ENCODE peak calls at places on chromosomes 16 and 17, in seven cellular contexts. O is anterior cingulate cortex; K is HS-5; U is hepatic stellate cell; P is germinal center; G is effector memory CD8-positive, alpha-beta T cell; R is activated T-cell treated with anti-CD3 and anti-CD28 coated beads, Interleukin-2, amount 50 U/mL, for 4 hours. D is an unnamed sample.

GRCh38 chr17:65723356-65723928 is 162.0 kb upstream of the AXIN2 start:
- DNase-seq in O (no peak), K (no peak), P (no peak), R (no peak), U (no peak), G (no peak), D (no peak)

GRCh38 chr16:14399397-14400284 is 230.4 kb downstream of the PARN start:
- DNase-seq in G (no peak), U (peak; percentile 50), P (no peak), R (no peak), K (no peak), O (no peak), D (no peak)

GRCh38 chr17:8384801-8385335 is 1.9 kb upstream of the RPL26 start:
- DNase-seq in R (no peak), K (peak; percentile 94), U (peak; percentile 86), P (no peak), O (no peak), G (no peak), D (no peak)

GRCh38 chr16:81582655-81583441 is 138.2 kb downstream of the CMIP start:
- DNase-seq in P (no peak), O (no peak), R (no peak), G (no peak), U (peak; percentile 41), K (no peak), D (peak; percentile 47)

GRCh38 chr16:88685156-88686061 is 898 bp downstream of the SNAI3 start:
- DNase-seq in G (peak; percentile 60), P (peak; percentile 79), K (no peak), R (peak; percentile 62), O (no peak), U (peak; percentile 89), D (no peak)

GRCh38 chr16:57938936-57939871 is 31.7 kb downstream of the CNGB1 start:
- DNase-seq in K (no peak), U (peak; percentile 29), P (no peak), G (no peak), O (no peak), R (no peak), D (no peak)

GRCh38 chr16:85586360-85587145 is 26.6 kb upstream of the GSE1 start:
- DNase-seq in K (no peak), O (no peak), R (no peak), P (no peak), U (no peak), G (no peak), D (peak; percentile 34)

GRCh38 chr16:80591071-80591935 is 50.5 kb downstream of the DYNLRB2 start:
- DNase-seq in P (no peak), U (no peak), K (no peak), G (peak; percentile 23), R (no peak), O (no peak), D (no peak)

GRCh38 chr16:70661918-70662641 is 15.7 kb downstream of the IL34 start:
- DNase-seq in R (no peak), O (no peak), P (no peak), G (no peak), K (no peak), U (no peak), D (no peak)

GRCh38 chr17:50758989-50759544 is 8.3 kb downstream of the ANKRD40CL start:
- DNase-seq in O (no peak), U (no peak), G (no peak), P (no peak), K (no peak), R (no peak), D (no peak)

GRCh38 chr17:68627956-68628355 is 26.8 kb upstream of the FAM20A start:
- DNase-seq in G (no peak), U (no peak), O (no peak), R (no peak), P (no peak), K (no peak), D (no peak)

GRCh38 chr17:56629450-56630187 is 36.1 kb downstream of the NOG start:
- DNase-seq in K (no peak), G (no peak), O (no peak), P (no peak), R (no peak), U (peak; percentile 60), D (no peak)

GRCh38 chr17:2122641-2123302 is 67.9 kb downstream of the HIC1 start:
- DNase-seq in G (no peak), K (no peak), P (no peak), U (peak; percentile 48), O (no peak), R (no peak), D (no peak)

GRCh38 chr16:10862432-10862831 is 14.6 kb upstream of the CIITA start:
- DNase-seq in R (no peak), P (no peak), U (no peak), O (no peak), K (peak; percentile 90), G (no peak), D (peak; percentile 19)

GRCh38 chr17:73952498-73953205 is 250.8 kb upstream of the RPL38 start:
- DNase-seq in P (peak; percentile 32), U (no peak), O (no peak), R (peak; percentile 28), K (no peak), G (peak; percentile 4), D (no peak)

GRCh38 chr16:2224183-2224486 is 744 bp downstream of the E4F1 start:
- DNase-seq in G (no peak), O (no peak), U (no peak), R (no peak), K (no peak), P (no peak), D (no peak)

GRCh38 chr17:633641-634091 is 81.0 kb downstream of the VPS53 start:
- DNase-seq in O (no peak), G (no peak), R (no peak), P (no peak), U (peak; percentile 25), K (no peak), D (no peak)

GRCh38 chr17:13538841-13539411 is 62.8 kb downstream of the HS3ST3A1 start:
- DNase-seq in U (no peak), R (no peak), G (no peak), O (no peak), K (no peak), P (no peak), D (no peak)

GRCh38 chr17:60792250-60792898 is 114.7 kb downstream of the BCAS3 start:
- DNase-seq in K (no peak), R (no peak), U (no peak), P (no peak), O (no peak), G (no peak), D (no peak)

GRCh38 chr17:62105361-62105760 is 40.3 kb upstream of the MED13 start:
- DNase-seq in K (no peak), U (no peak), G (no peak), O (no peak), P (no peak), R (no peak), D (no peak)

GRCh38 chr17:50882851-50883250 is 16.7 kb upstream of the TOB1 start:
- DNase-seq in U (peak; percentile 74), G (no peak), O (no peak), R (no peak), P (no peak), K (no peak), D (no peak)

GRCh38 chr16:56303880-56304279 is 112.6 kb downstream of the GNAO1 start:
- DNase-seq in K (no peak), O (no peak), P (no peak), R (no peak), G (no peak), U (no peak), D (no peak)

GRCh38 chr17:7667616-7668406 is 17.1 kb downstream of the ATP1B2 start:
- DNase-seq in U (no peak), K (no peak), R (no peak), O (no peak), G (no peak), P (no peak), D (no peak)

GRCh38 chr17:50018909-50019308 is 23.9 kb upstream of the DLX3 start:
- DNase-seq in R (no peak), U (no peak), P (no peak), O (no peak), G (no peak), K (no peak), D (no peak)

D was measured in amygdala.